ENCODE peak calls at places on chromosomes 5 and 9, in seven cellular contexts. One of them, this sample, is unnamed.

GRCh38 chr9:89492586-89492985 is 5.3 kb downstream of the SEMA4D start:
- DNase-seq in breast epithelium: no peak
- DNase-seq in upper lobe of left lung: no peak
- DNase-seq in endothelial cell of umbilical vein: no peak
- DNase-seq in spleen: no peak
- DNase-seq in GM12891: no peak
- DNase-seq in HepG2: no peak
- DNase-seq in this sample: no peak

GRCh38 chr5:6721442-6721841 is 8.2 kb downstream of the TENT4A start:
- DNase-seq in GM12891: no peak
- DNase-seq in breast epithelium: peak
- DNase-seq in HepG2: no peak
- DNase-seq in upper lobe of left lung: no peak
- DNase-seq in endothelial cell of umbilical vein: no peak
- DNase-seq in spleen: no peak
- DNase-seq in this sample: no peak

GRCh38 chr5:180347651-180348050 is 5.5 kb downstream of the GFPT2 start:
- DNase-seq in GM12891: no peak
- DNase-seq in spleen: no peak
- DNase-seq in breast epithelium: no peak
- DNase-seq in HepG2: no peak
- DNase-seq in upper lobe of left lung: no peak
- DNase-seq in endothelial cell of umbilical vein: no peak
- DNase-seq in this sample: no peak

GRCh38 chr5:157371655-157372471 is 88.2 kb upstream of the NIPAL4 start:
- DNase-seq in breast epithelium: no peak
- DNase-seq in spleen: no peak
- DNase-seq in upper lobe of left lung: no peak
- DNase-seq in endothelial cell of umbilical vein: no peak
- DNase-seq in GM12891: no peak
- DNase-seq in HepG2: no peak
- DNase-seq in this sample: no peak

GRCh38 chr9:130448035-130448624 is 3.4 kb downstream of the ASS1 start:
- DNase-seq in breast epithelium: no peak
- DNase-seq in GM12891: no peak
- DNase-seq in HepG2: no peak
- DNase-seq in spleen: no peak
- DNase-seq in upper lobe of left lung: no peak
- DNase-seq in endothelial cell of umbilical vein: no peak
- DNase-seq in this sample: no peak

GRCh38 chr9:133050781-133051180 is 11.0 kb upstream of the CEL start:
- DNase-seq in endothelial cell of umbilical vein: peak
- DNase-seq in breast epithelium: no peak
- DNase-seq in GM12891: no peak
- DNase-seq in upper lobe of left lung: no peak
- DNase-seq in HepG2: no peak
- DNase-seq in spleen: peak
- DNase-seq in this sample: peak

GRCh38 chr9:116633444-116633843 is 53.7 kb upstream of the TRIM32 start:
- DNase-seq in GM12891: no peak
- DNase-seq in endothelial cell of umbilical vein: no peak
- DNase-seq in HepG2: no peak
- DNase-seq in breast epithelium: no peak
- DNase-seq in spleen: no peak
- DNase-seq in upper lobe of left lung: no peak
- DNase-seq in this sample: no peak

GRCh38 chr5:164053123-164053522 is 547.7 kb downstream of the MAT2B start:
- DNase-seq in breast epithelium: no peak
- DNase-seq in HepG2: no peak
- DNase-seq in upper lobe of left lung: no peak
- DNase-seq in GM12891: no peak
- DNase-seq in endothelial cell of umbilical vein: peak
- DNase-seq in spleen: no peak
- DNase-seq in this sample: no peak

GRCh38 chr5:91189480-91190332 is 193.4 kb downstream of the ARRDC3 start:
- DNase-seq in breast epithelium: no peak
- DNase-seq in endothelial cell of umbilical vein: peak
- DNase-seq in spleen: no peak
- DNase-seq in GM12891: no peak
- DNase-seq in HepG2: peak
- DNase-seq in upper lobe of left lung: peak
- DNase-seq in this sample: peak

GRCh38 chr9:70257512-70257911 is 1.3 kb upstream of the SMC5 start:
- DNase-seq in GM12891: no peak
- DNase-seq in spleen: no peak
- DNase-seq in upper lobe of left lung: no peak
- DNase-seq in breast epithelium: no peak
- DNase-seq in HepG2: no peak
- DNase-seq in endothelial cell of umbilical vein: no peak
- DNase-seq in this sample: no peak

GRCh38 chr9:84271004-84271886 is 69.3 kb downstream of the SLC28A3 start:
- DNase-seq in endothelial cell of umbilical vein: peak
- DNase-seq in breast epithelium: no peak
- DNase-seq in HepG2: no peak
- DNase-seq in GM12891: no peak
- DNase-seq in upper lobe of left lung: peak
- DNase-seq in spleen: peak
- DNase-seq in this sample: peak

GRCh38 chr5:122469520-122469919 is 157.5 kb downstream of the SNCAIP start:
- DNase-seq in endothelial cell of umbilical vein: no peak
- DNase-seq in upper lobe of left lung: no peak
- DNase-seq in HepG2: no peak
- DNase-seq in GM12891: no peak
- DNase-seq in breast epithelium: no peak
- DNase-seq in spleen: no peak
- DNase-seq in this sample: no peak

GRCh38 chr5:102375256-102375655 is 79.2 kb upstream of the SLCO4C1 start:
- DNase-seq in endothelial cell of umbilical vein: no peak
- DNase-seq in spleen: no peak
- DNase-seq in HepG2: no peak
- DNase-seq in breast epithelium: no peak
- DNase-seq in GM12891: no peak
- DNase-seq in upper lobe of left lung: no peak
- DNase-seq in this sample: no peak

GRCh38 chr5:14063117-14063516 is 80.0 kb upstream of the TRIO start:
- DNase-seq in endothelial cell of umbilical vein: no peak
- DNase-seq in breast epithelium: no peak
- DNase-seq in HepG2: no peak
- DNase-seq in upper lobe of left lung: no peak
- DNase-seq in spleen: no peak
- DNase-seq in GM12891: no peak
- DNase-seq in this sample: no peak

GRCh38 chr9:129006328-129007034 is 21.6 kb downstream of the SH3GLB2 start:
- DNase-seq in spleen: no peak
- DNase-seq in upper lobe of left lung: peak
- DNase-seq in GM12891: peak
- DNase-seq in HepG2: peak
- DNase-seq in endothelial cell of umbilical vein: peak
- DNase-seq in breast epithelium: peak
- DNase-seq in this sample: peak

GRCh38 chr9:35844628-35845301 is 15.7 kb downstream of the TMEM8B start:
- DNase-seq in upper lobe of left lung: peak
- DNase-seq in GM12891: no peak
- DNase-seq in spleen: no peak
- DNase-seq in HepG2: no peak
- DNase-seq in endothelial cell of umbilical vein: peak
- DNase-seq in breast epithelium: no peak
- DNase-seq in this sample: peak

GRCh38 chr5:151048526-151048925 is 28.1 kb downstream of the GPX3 start:
- DNase-seq in HepG2: no peak
- DNase-seq in GM12891: no peak
- DNase-seq in breast epithelium: no peak
- DNase-seq in spleen: no peak
- DNase-seq in endothelial cell of umbilical vein: no peak
- DNase-seq in upper lobe of left lung: no peak
- DNase-seq in this sample: no peak

GRCh38 chr9:118418887-118419620 is 714.9 kb downstream of the TLR4 start:
- DNase-seq in upper lobe of left lung: no peak
- DNase-seq in endothelial cell of umbilical vein: no peak
- DNase-seq in HepG2: no peak
- DNase-seq in GM12891: no peak
- DNase-seq in spleen: no peak
- DNase-seq in breast epithelium: no peak
- DNase-seq in this sample: peak

GRCh38 chr5:67673180-67673579 is 476.6 kb upstream of the CD180 start:
- DNase-seq in endothelial cell of umbilical vein: no peak
- DNase-seq in upper lobe of left lung: no peak
- DNase-seq in breast epithelium: no peak
- DNase-seq in spleen: no peak
- DNase-seq in HepG2: no peak
- DNase-seq in GM12891: no peak
- DNase-seq in this sample: no peak

GRCh38 chr5:67672633-67673032 is 476.0 kb upstream of the CD180 start:
- DNase-seq in breast epithelium: no peak
- DNase-seq in upper lobe of left lung: no peak
- DNase-seq in HepG2: no peak
- DNase-seq in GM12891: no peak
- DNase-seq in spleen: no peak
- DNase-seq in endothelial cell of umbilical vein: no peak
- DNase-seq in this sample: no peak

GRCh38 chr5:67673618-67674017 is 477.0 kb upstream of the CD180 start:
- DNase-seq in upper lobe of left lung: no peak
- DNase-seq in spleen: no peak
- DNase-seq in endothelial cell of umbilical vein: no peak
- DNase-seq in breast epithelium: no peak
- DNase-seq in HepG2: no peak
- DNase-seq in GM12891: no peak
- DNase-seq in this sample: no peak

GRCh38 chr5:67676863-67677262 is 480.3 kb upstream of the CD180 start:
- DNase-seq in upper lobe of left lung: no peak
- DNase-seq in breast epithelium: no peak
- DNase-seq in spleen: no peak
- DNase-seq in endothelial cell of umbilical vein: no peak
- DNase-seq in GM12891: no peak
- DNase-seq in HepG2: no peak
- DNase-seq in this sample: no peak

GRCh38 chr5:67674256-67674655 is 477.7 kb upstream of the CD180 start:
- DNase-seq in GM12891: no peak
- DNase-seq in spleen: no peak
- DNase-seq in upper lobe of left lung: no peak
- DNase-seq in breast epithelium: no peak
- DNase-seq in HepG2: no peak
- DNase-seq in endothelial cell of umbilical vein: no peak
- DNase-seq in this sample: no peak
- TF ChIP-seq POLR2AphosphoS5 in GM12891: no peak
- TF ChIP-seq POLR2AphosphoS5 in spleen: no peak
- TF ChIP-seq POLR2AphosphoS5 in upper lobe of left lung: no peak
- TF ChIP-seq POLR2AphosphoS5 in breast epithelium: no peak
- TF ChIP-seq POLR2AphosphoS5 in HepG2: no peak
- TF ChIP-seq POLR2AphosphoS5 in endothelial cell of umbilical vein: no peak
- TF ChIP-seq POLR2AphosphoS5 in this sample: no peak

DNA sequence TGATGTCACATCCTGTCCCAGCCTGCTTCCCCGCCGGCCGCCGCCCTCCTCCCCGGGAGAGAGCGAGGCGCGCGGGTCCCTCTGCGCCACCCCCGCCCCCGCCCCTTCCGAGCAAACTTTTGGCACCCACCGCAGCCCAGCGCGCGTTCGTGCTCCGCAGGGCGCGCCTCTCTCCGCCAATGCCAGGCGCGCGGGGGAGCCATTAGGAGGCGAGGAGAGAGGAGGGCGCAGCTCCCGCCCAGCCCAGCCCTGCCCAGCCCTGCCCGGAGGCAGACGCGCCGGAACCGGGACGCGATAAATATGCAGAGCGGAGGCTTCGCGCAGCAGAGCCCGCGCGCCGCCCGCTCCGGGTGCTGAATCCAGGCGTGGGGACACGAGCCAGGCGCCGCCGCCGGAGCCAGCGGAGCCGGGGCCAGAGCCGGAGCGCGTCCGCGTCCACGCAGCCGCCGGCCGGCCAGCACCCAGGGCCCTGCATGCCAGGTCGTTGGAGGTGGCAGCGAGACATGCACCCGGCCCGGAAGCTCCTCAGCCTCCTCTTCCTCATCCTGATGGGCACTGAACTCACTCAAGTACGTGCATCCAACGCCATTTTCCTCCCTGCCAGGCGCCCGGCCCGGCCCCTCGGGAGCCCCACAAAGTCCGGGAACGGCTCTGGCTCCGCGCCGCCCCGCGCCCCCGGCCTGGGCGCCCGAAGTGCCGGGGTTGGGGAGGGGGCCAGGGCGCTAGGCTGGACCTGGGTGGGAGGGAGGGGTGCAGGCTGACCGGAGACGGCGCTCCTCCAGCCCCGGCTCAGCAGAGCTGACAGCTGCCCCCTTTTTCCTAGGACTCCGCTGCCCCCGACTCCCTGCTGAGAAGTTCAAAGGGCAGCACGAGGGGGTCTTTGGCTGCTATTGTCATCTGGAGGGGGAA is 12.0 kb upstream of the OLFM1 start:
- DNase-seq in endothelial cell of umbilical vein: no peak
- DNase-seq in breast epithelium: peak
- DNase-seq in spleen: peak
- DNase-seq in GM12891: no peak
- DNase-seq in upper lobe of left lung: peak
- DNase-seq in HepG2: no peak
- DNase-seq in this sample: peak
- TF ChIP-seq POLR2AphosphoS5 in endothelial cell of umbilical vein: no peak
- TF ChIP-seq POLR2AphosphoS5 in breast epithelium: no peak
- TF ChIP-seq POLR2AphosphoS5 in spleen: peak
- TF ChIP-seq POLR2AphosphoS5 in GM12891: no peak
- TF ChIP-seq POLR2AphosphoS5 in upper lobe of left lung: no peak
- TF ChIP-seq POLR2AphosphoS5 in HepG2: no peak
- TF ChIP-seq POLR2AphosphoS5 in this sample: no peak

GRCh38 chr9:135666534-135667402 is 3.7 kb downstream of the LCN9 start:
- DNase-seq in HepG2: no peak
- DNase-seq in breast epithelium: peak
- DNase-seq in upper lobe of left lung: no peak
- DNase-seq in GM12891: no peak
- DNase-seq in endothelial cell of umbilical vein: no peak
- DNase-seq in spleen: peak
- DNase-seq in this sample: no peak
- TF ChIP-seq POLR2AphosphoS5 in HepG2: no peak
- TF ChIP-seq POLR2AphosphoS5 in breast epithelium: no peak
- TF ChIP-seq POLR2AphosphoS5 in upper lobe of left lung: no peak
- TF ChIP-seq POLR2AphosphoS5 in GM12891: no peak
- TF ChIP-seq POLR2AphosphoS5 in endothelial cell of umbilical vein: no peak
- TF ChIP-seq POLR2AphosphoS5 in spleen: no peak
- TF ChIP-seq POLR2AphosphoS5 in this sample: no peak

DNA sequence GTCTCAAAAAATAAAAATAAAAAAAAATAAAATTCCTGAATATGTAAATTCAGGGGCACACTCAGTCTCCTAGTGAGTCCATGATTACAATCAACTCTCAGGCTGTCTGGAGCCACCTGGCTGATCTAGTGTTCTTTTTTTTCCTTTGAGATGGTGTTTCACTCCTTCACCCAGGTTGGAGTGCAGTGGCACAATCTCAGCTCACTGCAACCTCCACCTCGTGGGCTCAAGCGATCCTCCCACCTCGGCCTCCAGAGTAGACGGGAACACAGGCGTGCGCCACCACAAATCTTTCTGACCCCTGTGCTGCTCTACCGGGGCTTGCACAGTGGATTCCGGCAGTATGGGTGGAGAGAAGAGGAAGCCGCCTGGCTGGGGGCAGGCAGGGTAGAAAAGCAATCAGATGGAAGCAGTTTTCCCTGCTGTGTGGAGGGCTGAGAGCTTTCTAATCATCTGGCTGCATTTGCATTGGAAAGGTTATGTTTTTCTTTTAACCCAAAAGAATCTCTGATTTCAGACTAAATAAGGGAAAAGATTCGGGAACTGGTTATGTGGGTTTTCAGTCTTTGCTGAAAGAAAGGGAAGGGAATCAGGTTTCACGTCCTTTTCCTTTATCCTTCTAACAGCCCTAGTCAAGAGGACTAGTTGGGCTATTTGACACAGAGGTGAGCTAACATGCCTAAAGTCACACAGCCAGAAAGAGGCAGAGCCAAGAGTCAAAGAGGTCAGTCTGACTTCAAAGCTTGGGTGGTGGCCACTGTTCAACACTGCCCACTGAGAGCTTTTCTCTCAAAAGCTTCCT is 26.3 kb upstream of the CORO2A start:
- DNase-seq in GM12891: no peak
- DNase-seq in endothelial cell of umbilical vein: no peak
- DNase-seq in HepG2: no peak
- DNase-seq in breast epithelium: no peak
- DNase-seq in upper lobe of left lung: peak
- DNase-seq in spleen: peak
- DNase-seq in this sample: no peak
- TF ChIP-seq POLR2AphosphoS5 in GM12891: no peak
- TF ChIP-seq POLR2AphosphoS5 in endothelial cell of umbilical vein: no peak
- TF ChIP-seq POLR2AphosphoS5 in HepG2: no peak
- TF ChIP-seq POLR2AphosphoS5 in breast epithelium: no peak
- TF ChIP-seq POLR2AphosphoS5 in upper lobe of left lung: no peak
- TF ChIP-seq POLR2AphosphoS5 in spleen: no peak
- TF ChIP-seq POLR2AphosphoS5 in this sample: no peak